ENCODE peak calls at places on chromosomes 4 and X, in eight cellular contexts. G, Y, N, C, I, S, B and Z are unnamed samples.

GRCh38 chr4:185510803-185511202 is 24.5 kb downstream of the PDLIM3 start:
- DNase-seq in I (no peak), C (no peak), G (no peak), B (no peak), Y (no peak), S (no peak), N (no peak), Z (no peak)

GRCh38 chrX:39773923-39774803 is 323.6 kb downstream of the BCOR start:
- DNase-seq in Y (no peak), N (no peak), C (no peak), G (no peak), I (no peak), S (no peak), B (no peak), Z (no peak)

GRCh38 chr4:114161809-114162208 is 182.4 kb upstream of the ARSJ start:
- DNase-seq in N (no peak), S (no peak), G (no peak), C (no peak), I (no peak), Y (no peak), B (no peak), Z (no peak)

GRCh38 chr4:140635606-140636005 is 66.8 kb upstream of the UCP1 start:
- DNase-seq in Y (no peak), I (peak), G (no peak), S (peak), C (no peak), B (no peak), N (no peak), Z (no peak)

GRCh38 chr4:121216438-121216837 is 52.3 kb upstream of the TNIP3 start:
- DNase-seq in C (no peak), I (no peak), G (no peak), Y (no peak), N (no peak), S (no peak), B (no peak), Z (no peak)

GRCh38 chr4:87179751-87180150 is 40.7 kb downstream of the KLHL8 start:
- DNase-seq in S (no peak), N (no peak), Y (no peak), C (no peak), B (no peak), I (no peak), G (no peak), Z (no peak)

GRCh38 chrX:81957900-81958545 is 756.1 kb downstream of the SH3BGRL start:
- DNase-seq in S (no peak), N (no peak), C (no peak), Y (no peak), I (peak), B (no peak), G (no peak), Z (no peak)

GRCh38 chrX:120726294-120726693 is 96.4 kb upstream of the C1GALT1C1 start:
- DNase-seq in S (no peak), N (no peak), C (no peak), I (no peak), Y (no peak), G (peak), B (no peak), Z (no peak)

GRCh38 chrX:49951524-49952193 is 29.3 kb downstream of the CLCN5 start:
- DNase-seq in N (no peak), I (no peak), C (no peak), B (no peak), G (no peak), S (no peak), Y (no peak), Z (no peak)

GRCh38 chrX:149259241-149259640 is 245.9 kb downstream of the IDS start:
- DNase-seq in G (no peak), I (no peak), C (no peak), B (no peak), Y (no peak), S (no peak), N (no peak), Z (no peak)

GRCh38 chr4:72383439-72383838 is 185.6 kb downstream of the ADAMTS3 start:
- DNase-seq in I (no peak), G (no peak), N (no peak), Y (no peak), C (no peak), B (no peak), S (no peak), Z (no peak)

GRCh38 chrX:48580662-48581061 is 6.4 kb downstream of the RBM3 start:
- DNase-seq in N (no peak), G (no peak), C (no peak), Y (no peak), S (no peak), B (no peak), I (no peak), Z (no peak)

GRCh38 chr4:174626310-174627022 is 104.2 kb upstream of the HPGD start:
- DNase-seq in I (no peak), Y (no peak), N (no peak), S (no peak), C (no peak), G (no peak), B (no peak), Z (no peak)

GRCh38 chr4:165378398-165378762 is 428 bp upstream of the CPE start:
- DNase-seq in Y (no peak), B (no peak), N (no peak), C (no peak), G (no peak), I (no peak), S (no peak), Z (no peak)

GRCh38 chr4:89119166-89119565 is 7.8 kb downstream of the TIGD2 start:
- DNase-seq in I (no peak), S (no peak), C (no peak), G (no peak), Y (no peak), N (no peak), B (no peak), Z (no peak)

GRCh38 chr4:98928131-98928504 is 815 bp downstream of the EIF4E start:
- DNase-seq in Y (peak), I (peak), G (no peak), C (peak), B (peak), S (peak), N (peak), Z (no peak)

GRCh38 chr4:49018718-49019295 is 32.7 kb downstream of the CWH43 start:
- DNase-seq in Y (no peak), C (no peak), B (no peak), N (no peak), G (no peak), S (no peak), I (no peak), Z (no peak)

GRCh38 chr4:119480331-119480730 is 148.3 kb downstream of the PDE5A start:
- DNase-seq in I (no peak), S (no peak), B (no peak), C (no peak), N (no peak), Y (no peak), G (no peak), Z (no peak)

GRCh38 chr4:119479180-119479814 is 149.3 kb downstream of the PDE5A start:
- DNase-seq in G (no peak), I (no peak), N (no peak), S (no peak), Y (no peak), B (no peak), C (no peak), Z (no peak)

GRCh38 chr4:119477412-119478053 is 151.1 kb downstream of the PDE5A start:
- DNase-seq in Y (no peak), C (no peak), S (no peak), G (no peak), I (no peak), N (no peak), B (no peak), Z (no peak)

GRCh38 chr4:119478446-119479179 is 150.0 kb downstream of the PDE5A start:
- DNase-seq in Y (no peak), C (no peak), G (no peak), N (no peak), B (no peak), I (no peak), S (no peak), Z (no peak)

DNA sequence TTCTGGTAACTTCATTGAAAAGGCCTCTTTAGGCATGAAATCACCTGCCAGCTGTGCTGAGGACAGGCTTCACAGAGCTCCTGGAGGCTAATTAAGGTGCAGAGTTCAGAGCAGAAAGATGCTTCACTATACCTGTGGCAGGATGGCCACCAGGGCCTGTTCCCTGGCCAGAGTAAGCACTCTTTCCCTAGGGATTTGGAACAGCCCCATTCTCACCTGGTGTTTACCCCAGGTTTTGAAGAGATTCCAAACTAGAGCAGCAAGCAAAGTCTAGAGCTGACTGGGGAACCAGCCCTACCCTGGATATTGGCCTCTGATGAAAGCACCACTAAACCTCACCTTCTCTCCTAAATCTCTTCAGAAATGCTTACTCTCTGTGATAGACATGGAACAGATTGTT is 148.8 kb downstream of the PDE5A start:
- DNase-seq in C (no peak), S (no peak), B (no peak), G (no peak), I (no peak), N (no peak), Y (no peak), Z (no peak)
- H3K27ac ChIP-seq in C (no peak), S (no peak), B (no peak), G (no peak), I (no peak), N (no peak), Y (no peak), Z (no peak)

GRCh38 chrX:119073200-119073905 is 560 bp downstream of the CT47C1 start:
- DNase-seq in B (no peak), N (no peak), G (no peak), Y (no peak), C (no peak), S (no peak), I (no peak), Z (no peak)
- TF ChIP-seq POLR2A in B (no peak), N (no peak), G (no peak), Y (no peak), C (no peak), S (no peak), I (no peak), Z (no peak)

DNA sequence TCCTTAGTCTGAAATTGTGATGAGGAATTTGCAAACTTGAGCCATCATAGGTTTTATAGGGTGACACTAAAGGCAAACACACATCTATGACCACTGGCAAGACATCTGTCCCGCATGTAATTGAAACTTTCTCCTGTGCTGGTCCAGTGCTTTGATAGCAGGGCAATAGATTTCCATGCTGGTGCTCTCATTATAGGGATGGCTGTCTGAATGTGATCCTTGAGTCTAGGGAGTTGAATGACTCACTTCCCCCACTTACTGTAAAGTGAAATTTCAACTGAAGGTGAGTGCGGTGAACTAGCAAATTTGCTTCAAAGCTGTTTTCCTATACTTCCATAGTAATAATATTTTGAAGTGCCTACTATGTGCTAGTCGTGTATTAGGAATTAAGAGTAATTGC is 1630.0 kb downstream of the STIM2 start:
- DNase-seq in Y (no peak), N (no peak), B (no peak), I (no peak), C (no peak), G (no peak), S (no peak), Z (no peak)
- TF ChIP-seq EP300 in Y (no peak), N (no peak), B (no peak), I (no peak), C (no peak), G (no peak), S (no peak), Z (no peak)

DNA sequence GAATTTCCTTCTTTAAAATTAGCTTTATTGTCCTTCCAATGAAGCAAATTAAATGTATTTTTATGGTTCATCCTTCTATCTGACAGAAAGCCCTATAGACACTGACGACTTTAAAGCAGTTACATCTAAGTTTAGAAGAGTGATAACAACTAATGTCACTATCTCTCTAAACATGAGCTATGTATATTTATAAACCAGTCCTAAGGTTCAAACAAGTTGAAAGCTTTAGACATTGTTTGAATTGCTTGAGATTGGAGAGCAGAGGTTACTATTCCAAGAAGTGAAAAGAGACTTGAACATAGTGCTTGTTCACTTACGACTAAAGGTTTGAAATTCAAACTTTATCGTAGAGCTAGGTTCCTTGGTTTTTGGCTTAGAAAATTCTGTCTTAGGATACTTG is 30.2 kb upstream of the EIF1AX start:
- DNase-seq in I (no peak), G (no peak), N (no peak), C (no peak), Y (no peak), S (no peak), B (no peak), Z (no peak)
- H3K27ac ChIP-seq in I (no peak), G (no peak), N (no peak), C (no peak), Y (no peak), S (no peak), B (no peak), Z (no peak)